ENCODE peak calls at places on chromosomes 7 and 10, in seven cellular contexts. L is HT1080, Z is mammary epithelial cell, H is C1 segment of cervical spinal cord, X is HEK293T, O is ELR, B is head of caudate nucleus. V is an unnamed sample.

GRCh38 chr10:79055892-79056291 is 12.9 kb upstream of the ZMIZ1 start:
- DNase-seq in L (no peak), Z (no peak), H (no peak), X (no peak), O (no peak), B (no peak), V (no peak)

GRCh38 chr7:43905954-43906326 is 456 bp downstream of the URGCP start:
- DNase-seq in L (peak; percentile 18), Z (peak; percentile 25), H (peak; percentile 59), X (peak; percentile 56), O (peak; percentile 56), B (peak; percentile 56), V (peak; percentile 22)

GRCh38 chr7:18345641-18346234 is 149.8 kb upstream of the HDAC9 start:
- DNase-seq in L (peak; percentile 71), Z (peak; percentile 36), H (peak; percentile 8), X (peak; percentile 21), O (peak; percentile 70), B (no peak), V (peak; percentile 56)

GRCh38 chr7:107315821-107316220 is 147.0 kb downstream of the HBP1 start:
- DNase-seq in L (no peak), Z (no peak), H (no peak), X (no peak), O (no peak), B (no peak), V (no peak)

GRCh38 chr10:10960534-10960933 is 57.1 kb upstream of the CELF2 start:
- DNase-seq in L (no peak), Z (no peak), H (no peak), X (no peak), O (no peak), B (no peak), V (no peak)

GRCh38 chr7:129615018-129615417 is 3.5 kb downstream of the NRF1 start:
- DNase-seq in L (peak; percentile 23), Z (peak; percentile 63), H (no peak), X (no peak), O (peak; percentile 65), B (no peak), V (no peak)

GRCh38 chr10:63116452-63117072 is 16.6 kb upstream of the NRBF2 start:
- DNase-seq in L (no peak), Z (no peak), H (no peak), X (no peak), O (no peak), B (no peak), V (no peak)

GRCh38 chr7:70352088-70352487 is 753.8 kb downstream of the AUTS2 start:
- DNase-seq in L (no peak), Z (no peak), H (no peak), X (no peak), O (no peak), B (no peak), V (no peak)

GRCh38 chr7:70006411-70006920 is 408.2 kb downstream of the AUTS2 start:
- DNase-seq in L (no peak), Z (no peak), H (no peak), X (no peak), O (no peak), B (no peak), V (no peak)

GRCh38 chr7:19508821-19509220 is 200.0 kb downstream of the POLR1F start:
- DNase-seq in L (no peak), Z (peak; percentile 7), H (no peak), X (no peak), O (peak; percentile 10), B (no peak), V (no peak)

GRCh38 chr7:137354361-137354760 is 10.8 kb upstream of the PTN start:
- DNase-seq in L (peak; percentile 15), Z (no peak), H (no peak), X (no peak), O (no peak), B (peak; percentile 47), V (no peak)

GRCh38 chr10:34437897-34438296 is 377.2 kb downstream of the PARD3 start:
- DNase-seq in L (no peak), Z (no peak), H (no peak), X (no peak), O (no peak), B (no peak), V (no peak)

GRCh38 chr10:63414481-63415260 is 51.1 kb downstream of the JMJD1C start:
- DNase-seq in L (peak; percentile 63), Z (no peak), H (no peak), X (no peak), O (peak; percentile 80), B (no peak), V (no peak)

GRCh38 chr7:42925630-42926029 is 6.3 kb downstream of the PSMA2 start:
- DNase-seq in L (no peak), Z (no peak), H (no peak), X (no peak), O (no peak), B (no peak), V (no peak)